ENCODE peak calls at places on chromosomes 7 and 10, in six cellular contexts. M is A549; P is CD8-positive, alpha-beta memory T cell; Z is GM13976; T is cardiac muscle cell; N is activated naive CD8-positive, alpha-beta T cell treated with anti-CD3 and anti-CD28 coated beads for 36 hours. K is an unnamed sample.

GRCh38 chr7:108326938-108327337 is 129.3 kb downstream of the NRCAM start:
- DNase-seq in M (no peak), P (no peak), Z (no peak), T (no peak), N (no peak), K (no peak)

GRCh38 chr7:22627136-22627535 is 99.9 kb upstream of the IL6 start:
- DNase-seq in M (no peak), P (no peak), Z (no peak), T (no peak), N (no peak), K (no peak)

GRCh38 chr7:138029126-138029525 is 27.2 kb upstream of the CREB3L2 start:
- DNase-seq in M (no peak), P (no peak), Z (no peak), T (no peak), N (no peak), K (no peak)

GRCh38 chr10:28503114-28503513 is 29.8 kb upstream of the WAC start:
- DNase-seq in M (no peak), P (no peak), Z (no peak), T (no peak), N (no peak), K (no peak)

GRCh38 chr7:135620980-135621850 is 41.1 kb upstream of the STMP1 start:
- DNase-seq in M (peak; percentile 40), P (peak; percentile 31), Z (peak; percentile 37), T (peak; percentile 72), N (no peak), K (peak; percentile 22)

GRCh38 chr10:47458466-47459154 is 25.3 kb downstream of the ANXA8 start:
- DNase-seq in M (no peak), P (no peak), Z (no peak), T (no peak), N (no peak), K (no peak)

GRCh38 chr10:42999385-43000020 is 77.4 kb upstream of the RET start:
- DNase-seq in M (no peak), P (no peak), Z (peak; percentile 24), T (no peak), N (no peak), K (no peak)

GRCh38 chr7:122896509-122896908 is 10.2 kb upstream of the CADPS2 start:
- DNase-seq in M (no peak), P (no peak), Z (no peak), T (no peak), N (no peak), K (no peak)

GRCh38 chr10:113534428-113534827 is 18.4 kb upstream of the HABP2 start:
- DNase-seq in M (no peak), P (no peak), Z (no peak), T (no peak), N (no peak), K (no peak)

GRCh38 chr7:151148319-151149259 is 18.9 kb downstream of the GBX1 start:
- DNase-seq in M (no peak), P (no peak), Z (no peak), T (no peak), N (no peak), K (no peak)